ENCODE peak calls at places on chromosomes 7 and 10, in four cellular contexts. Q is activated T-cell treated with anti-CD3 and anti-CD28 coated beads, Interleukin-2, amount 50 U/mL, for 48 hours; N is effector memory CD4-positive, alpha-beta T cell; M is NCI-H1930. P is an unnamed sample.

GRCh38 chr7:51732951-51733350 is 416.3 kb upstream of the COBL start:
- DNase-seq in M (no peak), Q (no peak), N (no peak), P (no peak)

GRCh38 chr10:119503821-119504220 is 38.7 kb downstream of the RGS10 start:
- DNase-seq in Q (no peak), N (no peak), M (no peak), P (no peak)

GRCh38 chr7:69422473-69423102 is 175.7 kb upstream of the AUTS2 start:
- DNase-seq in N (no peak), Q (no peak), M (no peak), P (no peak)

GRCh38 chr7:17185690-17186070 is 112.8 kb upstream of the AHR start:
- DNase-seq in N (no peak), M (no peak), Q (no peak), P (no peak)

GRCh38 chr7:23467731-23468720 is 2.3 kb downstream of the IGF2BP3 start:
- DNase-seq in M (no peak), Q (peak; percentile 45), N (no peak), P (no peak)

GRCh38 chr7:95320663-95321062 is 3.7 kb downstream of the PON1 start:
- DNase-seq in Q (no peak), N (no peak), M (no peak), P (no peak)

GRCh38 chr7:5420108-5420840 is 3.4 kb downstream of the TNRC18 start:
- DNase-seq in M (no peak), Q (peak; percentile 48), N (no peak), P (peak; percentile 63)

GRCh38 chr10:6173203-6173602 is 29.5 kb upstream of the PFKFB3 start:
- DNase-seq in N (peak; percentile 31), M (no peak), Q (peak; percentile 77), P (no peak)

GRCh38 chr10:42932735-42933453 is 144.0 kb upstream of the RET start:
- DNase-seq in N (no peak), Q (peak; percentile 72), M (no peak), P (no peak)

GRCh38 chr10:70913546-70914240 is 25.3 kb upstream of the PCBD1 start:
- DNase-seq in M (no peak), N (no peak), Q (no peak), P (no peak)

P was measured in psoas muscle.